ENCODE peak calls at places on chromosomes 1 and 21, in ten cellular contexts. One of them, this sample, is unnamed.

GRCh38 chr1:9655127-9655723 is 3.7 kb downstream of the PIK3CD start:
- DNase-seq in NCI-H1092: no peak
- DNase-seq in spleen: no peak
- DNase-seq in adrenal gland: no peak
- DNase-seq in activated CD4-positive, alpha-beta T cell treated with anti-CD3 and anti-CD28 coated beads for 48 hours: peak; percentile 69
- DNase-seq in GM10248: peak; percentile 47
- DNase-seq in aorta: no peak
- DNase-seq in AG04449: no peak
- DNase-seq in T-helper 2 cell: no peak
- DNase-seq in EL: no peak
- DNase-seq in this sample: no peak

GRCh38 chr1:228646717-228647522 is 88.4 kb upstream of the RHOU start:
- DNase-seq in activated CD4-positive, alpha-beta T cell treated with anti-CD3 and anti-CD28 coated beads for 48 hours: peak; percentile 31
- DNase-seq in NCI-H1092: peak; percentile 47
- DNase-seq in AG04449: no peak
- DNase-seq in GM10248: peak; percentile 33
- DNase-seq in aorta: peak; percentile 67
- DNase-seq in EL: peak; percentile 66
- DNase-seq in spleen: peak; percentile 78
- DNase-seq in adrenal gland: peak; percentile 48
- DNase-seq in T-helper 2 cell: no peak
- DNase-seq in this sample: peak; percentile 39

GRCh38 chr1:153553096-153553495 is 4.0 kb upstream of the S100A3 start:
- DNase-seq in EL: no peak
- DNase-seq in T-helper 2 cell: no peak
- DNase-seq in NCI-H1092: no peak
- DNase-seq in spleen: no peak
- DNase-seq in activated CD4-positive, alpha-beta T cell treated with anti-CD3 and anti-CD28 coated beads for 48 hours: no peak
- DNase-seq in GM10248: no peak
- DNase-seq in adrenal gland: no peak
- DNase-seq in AG04449: no peak
- DNase-seq in aorta: peak; percentile 32
- DNase-seq in this sample: peak; percentile 51

GRCh38 chr1:36342426-36343185 is 19.2 kb upstream of the EVA1B start:
- DNase-seq in T-helper 2 cell: no peak
- DNase-seq in activated CD4-positive, alpha-beta T cell treated with anti-CD3 and anti-CD28 coated beads for 48 hours: peak; percentile 63
- DNase-seq in GM10248: peak; percentile 71
- DNase-seq in NCI-H1092: no peak
- DNase-seq in EL: peak; percentile 92
- DNase-seq in AG04449: no peak
- DNase-seq in aorta: peak; percentile 77
- DNase-seq in spleen: peak; percentile 89
- DNase-seq in adrenal gland: peak; percentile 68
- DNase-seq in this sample: peak; percentile 78

GRCh38 chr1:59155326-59155725 is 141.6 kb upstream of the FGGY start:
- DNase-seq in T-helper 2 cell: no peak
- DNase-seq in EL: no peak
- DNase-seq in aorta: no peak
- DNase-seq in adrenal gland: no peak
- DNase-seq in spleen: no peak
- DNase-seq in NCI-H1092: no peak
- DNase-seq in activated CD4-positive, alpha-beta T cell treated with anti-CD3 and anti-CD28 coated beads for 48 hours: no peak
- DNase-seq in AG04449: no peak
- DNase-seq in GM10248: no peak
- DNase-seq in this sample: no peak

GRCh38 chr21:34807146-34807880 is 138.5 kb downstream of the CLIC6 start:
- DNase-seq in GM10248: peak; percentile 62
- DNase-seq in spleen: no peak
- DNase-seq in T-helper 2 cell: no peak
- DNase-seq in EL: peak; percentile 98
- DNase-seq in aorta: peak; percentile 67
- DNase-seq in adrenal gland: peak; percentile 52
- DNase-seq in AG04449: peak; percentile 82
- DNase-seq in activated CD4-positive, alpha-beta T cell treated with anti-CD3 and anti-CD28 coated beads for 48 hours: peak; percentile 74
- DNase-seq in NCI-H1092: no peak
- DNase-seq in this sample: no peak

GRCh38 chr1:212012034-212012740 is 23.2 kb downstream of the INTS7 start:
- DNase-seq in EL: peak; percentile 65
- DNase-seq in adrenal gland: peak; percentile 78
- DNase-seq in aorta: peak; percentile 66
- DNase-seq in T-helper 2 cell: peak; percentile 14
- DNase-seq in spleen: peak; percentile 79
- DNase-seq in NCI-H1092: peak; percentile 42
- DNase-seq in AG04449: no peak
- DNase-seq in activated CD4-positive, alpha-beta T cell treated with anti-CD3 and anti-CD28 coated beads for 48 hours: peak; percentile 74
- DNase-seq in GM10248: peak; percentile 70
- DNase-seq in this sample: peak; percentile 83

GRCh38 chr21:25735895-25736597 is 1.3 kb downstream of the GABPA start:
- DNase-seq in spleen: no peak
- DNase-seq in NCI-H1092: no peak
- DNase-seq in activated CD4-positive, alpha-beta T cell treated with anti-CD3 and anti-CD28 coated beads for 48 hours: no peak
- DNase-seq in aorta: no peak
- DNase-seq in adrenal gland: no peak
- DNase-seq in GM10248: no peak
- DNase-seq in T-helper 2 cell: no peak
- DNase-seq in EL: peak; percentile 23
- DNase-seq in AG04449: no peak
- DNase-seq in this sample: peak; percentile 74

GRCh38 chr1:113941245-113941559 is 12.1 kb downstream of the HIPK1 start:
- DNase-seq in EL: no peak
- DNase-seq in aorta: no peak
- DNase-seq in T-helper 2 cell: no peak
- DNase-seq in NCI-H1092: no peak
- DNase-seq in AG04449: no peak
- DNase-seq in GM10248: no peak
- DNase-seq in spleen: no peak
- DNase-seq in activated CD4-positive, alpha-beta T cell treated with anti-CD3 and anti-CD28 coated beads for 48 hours: no peak
- DNase-seq in adrenal gland: no peak
- DNase-seq in this sample: no peak

GRCh38 chr1:200624679-200625335 is 4.3 kb upstream of the KIF14 start:
- DNase-seq in AG04449: no peak
- DNase-seq in adrenal gland: no peak
- DNase-seq in NCI-H1092: no peak
- DNase-seq in GM10248: no peak
- DNase-seq in spleen: no peak
- DNase-seq in T-helper 2 cell: no peak
- DNase-seq in aorta: no peak
- DNase-seq in activated CD4-positive, alpha-beta T cell treated with anti-CD3 and anti-CD28 coated beads for 48 hours: no peak
- DNase-seq in EL: no peak
- DNase-seq in this sample: no peak

GRCh38 chr1:24418898-24419628 is 3.5 kb downstream of the NIPAL3 start:
- DNase-seq in AG04449: no peak
- DNase-seq in aorta: no peak
- DNase-seq in EL: peak; percentile 13
- DNase-seq in spleen: no peak
- DNase-seq in NCI-H1092: no peak
- DNase-seq in adrenal gland: no peak
- DNase-seq in T-helper 2 cell: no peak
- DNase-seq in activated CD4-positive, alpha-beta T cell treated with anti-CD3 and anti-CD28 coated beads for 48 hours: no peak
- DNase-seq in GM10248: no peak
- DNase-seq in this sample: peak; percentile 43

GRCh38 chr21:45413922-45414321 is 9.0 kb downstream of the COL18A1 start:
- DNase-seq in NCI-H1092: no peak
- DNase-seq in T-helper 2 cell: no peak
- DNase-seq in adrenal gland: no peak
- DNase-seq in spleen: peak; percentile 56
- DNase-seq in GM10248: no peak
- DNase-seq in AG04449: no peak
- DNase-seq in aorta: peak; percentile 37
- DNase-seq in EL: no peak
- DNase-seq in activated CD4-positive, alpha-beta T cell treated with anti-CD3 and anti-CD28 coated beads for 48 hours: no peak
- DNase-seq in this sample: no peak

GRCh38 chr1:8139383-8139782 is 113.3 kb upstream of the ERRFI1 start:
- DNase-seq in EL: no peak
- DNase-seq in activated CD4-positive, alpha-beta T cell treated with anti-CD3 and anti-CD28 coated beads for 48 hours: no peak
- DNase-seq in GM10248: no peak
- DNase-seq in aorta: no peak
- DNase-seq in adrenal gland: no peak
- DNase-seq in spleen: no peak
- DNase-seq in NCI-H1092: no peak
- DNase-seq in AG04449: no peak
- DNase-seq in T-helper 2 cell: no peak
- DNase-seq in this sample: no peak

GRCh38 chr1:36562181-36562685 is 79.5 kb upstream of the CSF3R start:
- DNase-seq in AG04449: no peak
- DNase-seq in spleen: no peak
- DNase-seq in T-helper 2 cell: no peak
- DNase-seq in NCI-H1092: no peak
- DNase-seq in GM10248: no peak
- DNase-seq in EL: no peak
- DNase-seq in adrenal gland: no peak
- DNase-seq in activated CD4-positive, alpha-beta T cell treated with anti-CD3 and anti-CD28 coated beads for 48 hours: no peak
- DNase-seq in aorta: no peak
- DNase-seq in this sample: no peak

GRCh38 chr1:5370321-5370720 is 621.9 kb downstream of the NPHP4 start:
- DNase-seq in AG04449: no peak
- DNase-seq in T-helper 2 cell: no peak
- DNase-seq in spleen: no peak
- DNase-seq in adrenal gland: no peak
- DNase-seq in activated CD4-positive, alpha-beta T cell treated with anti-CD3 and anti-CD28 coated beads for 48 hours: peak; percentile 19
- DNase-seq in GM10248: no peak
- DNase-seq in NCI-H1092: no peak
- DNase-seq in EL: no peak
- DNase-seq in aorta: no peak
- DNase-seq in this sample: no peak

GRCh38 chr1:201259476-201260235 is 23.6 kb upstream of the PKP1 start:
- DNase-seq in T-helper 2 cell: no peak
- DNase-seq in activated CD4-positive, alpha-beta T cell treated with anti-CD3 and anti-CD28 coated beads for 48 hours: no peak
- DNase-seq in aorta: no peak
- DNase-seq in adrenal gland: no peak
- DNase-seq in NCI-H1092: peak; percentile 43
- DNase-seq in EL: peak; percentile 74
- DNase-seq in AG04449: no peak
- DNase-seq in GM10248: no peak
- DNase-seq in spleen: peak; percentile 72
- DNase-seq in this sample: no peak

GRCh38 chr1:19376428-19377372 is 64.6 kb downstream of the SLC66A1 start:
- DNase-seq in NCI-H1092: no peak
- DNase-seq in AG04449: no peak
- DNase-seq in EL: no peak
- DNase-seq in aorta: no peak
- DNase-seq in T-helper 2 cell: no peak
- DNase-seq in GM10248: no peak
- DNase-seq in adrenal gland: no peak
- DNase-seq in activated CD4-positive, alpha-beta T cell treated with anti-CD3 and anti-CD28 coated beads for 48 hours: no peak
- DNase-seq in spleen: no peak
- DNase-seq in this sample: no peak

This sample was measured in erythroblast.